ENCODE peak calls at places on chromosomes 11 and 22, in ten cellular contexts. N, R, L, A, S, U, P, H, B and Q are unnamed samples.

GRCh38 chr11:93652161-93652597 is 9.3 kb upstream of the CEP295 start:
- DNase-seq in R (peak; percentile 67), N (peak; percentile 43), S (peak; percentile 14), H (no peak), B (peak; percentile 53), L (no peak), A (peak; percentile 70), U (no peak), P (peak; percentile 52), Q (peak; percentile 4)

GRCh38 chr22:20602589-20603164 is 95.3 kb downstream of the MED15 start:
- DNase-seq in N (no peak), U (no peak), B (no peak), L (no peak), P (no peak), S (no peak), A (no peak), R (no peak), H (no peak), Q (no peak)

GRCh38 chr11:9601041-9601875 is 27.8 kb downstream of the WEE1 start:
- DNase-seq in P (no peak), S (peak; percentile 36), A (no peak), H (peak; percentile 96), R (peak; percentile 34), L (no peak), U (peak; percentile 74), N (no peak), B (peak; percentile 56), Q (no peak)

GRCh38 chr11:8567597-8568198 is 26.3 kb downstream of the STK33 start:
- DNase-seq in R (peak; percentile 17), H (no peak), U (no peak), L (no peak), N (no peak), B (peak; percentile 19), P (no peak), A (no peak), S (no peak), Q (no peak)

GRCh38 chr11:76391039-76391438 is 9.9 kb downstream of the GVQW3 start:
- DNase-seq in P (no peak), H (no peak), B (no peak), U (no peak), L (no peak), N (no peak), S (no peak), A (no peak), R (no peak), Q (no peak)

GRCh38 chr11:42521994-42522393 is 789.8 kb upstream of the API5 start:
- DNase-seq in N (no peak), H (no peak), B (peak; percentile 68), A (no peak), L (no peak), U (no peak), R (peak; percentile 5), S (no peak), P (no peak), Q (no peak)

GRCh38 chr22:38316340-38317236 is 645 bp downstream of the CSNK1E start:
- DNase-seq in R (peak; percentile 58), A (peak; percentile 57), H (no peak), U (peak; percentile 85), L (no peak), N (peak; percentile 76), S (no peak), B (peak; percentile 56), P (peak; percentile 52), Q (no peak)

GRCh38 chr22:49402169-49402568 is 425.5 kb downstream of the BRD1 start:
- DNase-seq in R (no peak), A (no peak), U (no peak), N (peak; percentile 33), H (no peak), S (no peak), B (no peak), P (no peak), L (no peak), Q (no peak)

GRCh38 chr11:12187399-12187798 is 77.0 kb downstream of the MICAL2 start:
- DNase-seq in R (no peak), P (no peak), H (no peak), S (no peak), L (no peak), U (no peak), A (no peak), B (no peak), N (no peak), Q (no peak)

GRCh38 chr11:23284626-23285025 is 424.4 kb upstream of the CCDC179 start:
- DNase-seq in L (no peak), H (no peak), S (peak; percentile 28), A (no peak), R (peak; percentile 24), U (no peak), B (peak; percentile 53), N (no peak), P (no peak), Q (no peak)

GRCh38 chr11:76277298-76278175 is 71.2 kb upstream of the WNT11 start:
- DNase-seq in H (no peak), N (no peak), B (no peak), A (no peak), L (no peak), U (no peak), S (no peak), R (no peak), P (no peak), Q (no peak)

GRCh38 chr11:70912226-70912840 is 340.0 kb downstream of the SHANK2 start:
- DNase-seq in A (no peak), B (peak; percentile 30), L (no peak), U (no peak), H (no peak), N (no peak), R (no peak), P (no peak), S (no peak), Q (no peak)

GRCh38 chr11:123800041-123800440 is 6.1 kb downstream of the OR6M1 start:
- DNase-seq in P (no peak), N (no peak), S (no peak), B (no peak), U (no peak), H (no peak), R (no peak), A (no peak), L (no peak), Q (no peak)

GRCh38 chr22:22787805-22788459 is 99.7 kb upstream of the IGLL5 start:
- DNase-seq in B (peak; percentile 58), L (no peak), P (peak; percentile 78), U (peak; percentile 66), N (no peak), A (peak; percentile 63), S (peak; percentile 12), H (peak; percentile 27), R (peak; percentile 56), Q (no peak)

DNA sequence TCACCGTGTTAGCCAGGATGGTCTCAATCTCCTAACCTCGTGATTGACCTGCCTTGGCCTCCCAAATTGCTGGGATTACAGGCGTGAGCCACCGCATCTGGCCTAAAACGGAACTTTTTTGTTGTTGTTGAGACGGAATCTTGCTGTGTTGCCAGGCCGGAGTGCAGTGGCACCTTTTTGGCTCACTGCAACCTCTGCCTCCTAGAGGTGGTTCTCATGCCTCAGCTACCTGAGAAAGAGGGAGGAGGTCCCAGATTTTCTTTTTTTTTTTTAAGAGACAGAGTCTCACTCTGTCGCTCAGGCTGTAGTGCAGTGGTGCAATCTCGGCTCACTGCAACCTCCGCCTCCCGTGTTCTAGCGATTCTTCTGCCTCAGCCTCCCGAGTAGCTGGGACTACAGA is 7.9 kb upstream of the MCHR1 start:
- DNase-seq in U (no peak), L (no peak), P (no peak), S (no peak), R (no peak), B (no peak), A (no peak), H (no peak), N (no peak), Q (no peak)
- TF ChIP-seq CTCF in U (no peak), L (no peak), P (no peak), S (no peak), R (no peak), B (no peak), A (no peak), H (no peak), N (no peak), Q (no peak)

DNA sequence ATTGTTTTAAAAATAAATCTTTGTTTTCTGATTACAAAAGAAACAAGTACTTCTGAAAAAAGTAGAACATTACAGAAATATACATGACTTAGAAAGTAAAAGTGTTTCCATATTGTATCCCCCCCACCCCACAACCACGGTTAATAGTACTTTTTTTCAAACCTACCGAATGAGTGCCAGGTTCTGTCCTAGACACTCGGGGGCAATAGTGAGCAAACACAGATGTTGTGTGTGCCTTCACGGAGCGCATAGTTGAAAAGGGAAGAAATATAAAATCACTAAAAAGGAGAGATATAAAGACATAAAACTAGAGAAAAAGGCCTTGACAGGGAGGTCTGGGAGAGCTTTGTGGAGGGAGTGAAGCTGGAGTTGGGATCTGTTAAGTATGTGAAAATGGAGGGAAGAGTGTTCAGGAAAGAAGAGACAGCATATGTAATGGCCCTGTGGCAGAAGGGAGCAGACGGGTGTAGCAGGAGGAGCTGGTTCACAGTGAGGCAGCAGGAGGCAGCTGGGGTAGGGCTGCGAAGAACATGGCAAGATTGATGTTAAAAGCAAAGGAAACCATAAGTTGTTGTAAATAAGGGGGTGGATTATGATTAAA is 42.1 kb upstream of the ALX4 start:
- DNase-seq in L (no peak), U (no peak), H (no peak), B (peak; percentile 10), S (no peak), N (no peak), A (no peak), R (no peak), P (no peak), Q (no peak)
- TF ChIP-seq CTCF in L (no peak), U (no peak), H (no peak), B (peak; percentile 38), S (peak; percentile 6), N (no peak), A (peak; percentile 24), R (peak; percentile 17), P (no peak), Q (no peak)

GRCh38 chr11:120378474-120378873 is 42.3 kb downstream of the ARHGEF12 start:
- DNase-seq in U (no peak), A (no peak), S (no peak), B (no peak), P (no peak), H (no peak), N (no peak), L (no peak), R (no peak), Q (no peak)
- TF ChIP-seq CTCF in U (no peak), A (no peak), S (no peak), B (no peak), P (no peak), H (no peak), N (no peak), L (no peak), R (no peak), Q (no peak)

DNA sequence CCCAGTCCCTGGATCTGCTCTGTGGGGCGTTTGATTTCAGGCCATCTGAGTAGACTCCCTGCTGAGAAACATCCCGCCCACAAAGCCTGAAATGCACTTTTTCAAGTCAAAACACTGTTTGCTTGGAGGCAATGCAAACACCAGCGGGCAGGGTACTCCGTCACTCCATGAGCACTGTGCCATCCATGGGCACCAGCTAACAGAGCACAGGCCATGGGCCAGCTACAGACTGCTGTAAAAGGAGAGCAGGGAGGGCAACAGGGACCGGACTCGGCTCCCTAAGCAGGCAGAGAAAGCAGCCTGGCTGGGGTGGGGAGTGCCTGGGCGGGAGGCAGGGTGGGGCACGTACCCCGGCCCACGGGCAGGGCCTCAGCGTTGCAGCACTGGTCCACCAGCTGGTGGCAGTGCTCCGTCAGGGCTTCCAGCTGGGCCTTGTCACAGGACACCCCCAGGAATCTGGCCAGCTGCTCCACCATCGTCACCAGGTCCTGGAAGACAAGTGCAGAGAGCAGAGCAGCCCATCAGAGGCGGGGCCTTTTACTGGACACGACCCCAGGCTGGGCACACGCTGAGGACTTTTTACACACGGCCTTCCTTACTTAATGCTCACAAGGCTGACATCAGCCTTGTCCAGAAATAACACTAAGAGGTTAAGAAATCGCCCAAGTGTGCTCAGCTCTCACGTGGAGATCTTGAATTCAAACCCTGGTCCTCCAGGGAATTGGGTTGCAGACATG is 16.8 kb upstream of the EFCAB6 start:
- DNase-seq in H (no peak), A (no peak), R (peak; percentile 94), P (no peak), B (peak; percentile 87), N (no peak), L (no peak), U (peak; percentile 92), S (peak; percentile 32), Q (no peak)
- TF ChIP-seq CTCF in H (no peak), A (no peak), R (peak; percentile 35), P (no peak), B (no peak), N (no peak), L (no peak), U (peak; percentile 37), S (no peak), Q (peak; percentile 19)